ENCODE peak calls at places on chromosomes 11 and 22, in four cellular contexts. N is transverse colon, W is mucosa of descending colon, U is brain microvascular endothelial cell. Q is an unnamed sample.

GRCh38 chr11:34346551-34346950 is 11.3 kb downstream of the ABTB2 start:
- DNase-seq in N (no peak), W (no peak), U (peak; percentile 72), Q (no peak)

GRCh38 chr22:32352681-32353080 is 5.0 kb upstream of the RFPL3 start:
- DNase-seq in N (no peak), W (no peak), U (no peak), Q (no peak)

GRCh38 chr11:67438121-67438902 is 830 bp upstream of the PTPRCAP start:
- DNase-seq in N (peak; percentile 76), W (peak; percentile 89), U (no peak), Q (peak; percentile 94)

GRCh38 chr22:30867746-30868662 is 100.6 kb downstream of the MORC2 start:
- DNase-seq in N (peak; percentile 3), W (peak; percentile 21), U (no peak), Q (peak; percentile 43)

GRCh38 chr22:40215266-40215665 is 37.5 kb downstream of the TNRC6B start:
- DNase-seq in N (no peak), W (no peak), U (no peak), Q (no peak)

GRCh38 chr11:89436071-89436470 is 55.1 kb downstream of the NOX4 start:
- DNase-seq in N (no peak), W (no peak), U (peak; percentile 15), Q (no peak)

GRCh38 chr11:23124996-23125395 is 264.7 kb upstream of the CCDC179 start:
- DNase-seq in N (no peak), W (no peak), U (no peak), Q (no peak)

GRCh38 chr11:15468471-15468870 is 353.7 kb downstream of the INSC start:
- DNase-seq in N (no peak), W (no peak), U (peak; percentile 4), Q (no peak)

GRCh38 chr11:45383229-45383628 is 97.1 kb upstream of the SYT13 start:
- DNase-seq in N (no peak), W (no peak), U (peak; percentile 27), Q (peak; percentile 32)

GRCh38 chr11:95849087-95849825 is 59.0 kb downstream of the CEP57 start:
- DNase-seq in N (peak; percentile 44), W (no peak), U (peak; percentile 79), Q (no peak)

GRCh38 chr11:12624595-12624994 is 49.6 kb upstream of the TEAD1 start:
- DNase-seq in N (no peak), W (no peak), U (no peak), Q (no peak)

GRCh38 chr22:42863349-42863911 is 6.4 kb upstream of the ARFGAP3 start:
- DNase-seq in N (no peak), W (no peak), U (peak; percentile 84), Q (no peak)

GRCh38 chr11:1670928-1671371 is 26.0 kb upstream of the KRTAP5-6 start:
- DNase-seq in N (no peak), W (no peak), U (no peak), Q (no peak)

GRCh38 chr11:25910090-25910489 is 421.8 kb upstream of the ANO3 start:
- DNase-seq in N (no peak), W (no peak), U (no peak), Q (no peak)

GRCh38 chr22:47308886-47309285 is 546.4 kb downstream of the TBC1D22A start:
- DNase-seq in N (no peak), W (no peak), U (no peak), Q (no peak)

GRCh38 chr22:46626911-46627805 is 7.0 kb downstream of the GRAMD4 start:
- DNase-seq in N (no peak), W (no peak), U (no peak), Q (no peak)

GRCh38 chr11:81869337-81870065 is 864.2 kb downstream of the FAM181B start:
- DNase-seq in N (peak; percentile 59), W (no peak), U (peak; percentile 24), Q (peak; percentile 76)

GRCh38 chr11:40273192-40273732 is 1186.2 kb downstream of the LRRC4C start:
- DNase-seq in N (no peak), W (no peak), U (no peak), Q (no peak)

GRCh38 chr11:100808904-100809491 is 121.9 kb downstream of the ARHGAP42 start:
- DNase-seq in N (no peak), W (no peak), U (peak; percentile 79), Q (no peak)

GRCh38 chr11:77672276-77672675 is 34.7 kb upstream of the CLNS1A start:
- DNase-seq in N (peak; percentile 61), W (no peak), U (peak; percentile 82), Q (no peak)

GRCh38 chr11:11244470-11245080 is 108.5 kb downstream of the CSNK2A3 start:
- DNase-seq in N (no peak), W (no peak), U (no peak), Q (no peak)

GRCh38 chr11:71138737-71139425 is 113.5 kb downstream of the SHANK2 start:
- DNase-seq in N (no peak), W (no peak), U (no peak), Q (peak; percentile 34)

GRCh38 chr11:72333657-72334056 is 89.7 kb upstream of the PHOX2A start:
- DNase-seq in N (no peak), W (no peak), U (no peak), Q (no peak)

GRCh38 chr11:9574806-9575530 is 1.5 kb downstream of the WEE1 start:
- DNase-seq in N (peak; percentile 74), W (peak; percentile 65), U (peak; percentile 83), Q (no peak)

GRCh38 chr11:126084608-126084912 is 21.9 kb upstream of the CDON start:
- DNase-seq in N (no peak), W (no peak), U (no peak), Q (no peak)

GRCh38 chr11:58622344-58622743 is at the start of gene CNTF:
- DNase-seq in N (no peak), W (no peak), U (peak; percentile 32), Q (no peak)

GRCh38 chr11:96361778-96362177 is 18.8 kb upstream of the MAML2 start:
- DNase-seq in N (no peak), W (no peak), U (peak; percentile 64), Q (no peak)

GRCh38 chr11:63240791-63241379 is 2.5 kb downstream of the SLC22A25 start:
- DNase-seq in N (no peak), W (no peak), U (no peak), Q (no peak)

GRCh38 chr11:4704054-4704789 is at the start of gene MMP26:
- DNase-seq in N (no peak), W (no peak), U (no peak), Q (no peak)

GRCh38 chr11:15276616-15277015 is 161.9 kb downstream of the INSC start:
- DNase-seq in N (no peak), W (no peak), U (no peak), Q (no peak)

GRCh38 chr22:47063071-47063509 is 300.6 kb downstream of the TBC1D22A start:
- DNase-seq in N (peak; percentile 4), W (no peak), U (no peak), Q (peak; percentile 54)

GRCh38 chr22:24525416-24526037 is 29.4 kb downstream of the GUCD1 start:
- DNase-seq in N (peak; percentile 82), W (peak; percentile 75), U (peak; percentile 74), Q (peak; percentile 92)

GRCh38 chr11:118129475-118130196 is 23.0 kb downstream of the SCN4B start:
- DNase-seq in N (no peak), W (no peak), U (no peak), Q (no peak)

GRCh38 chr11:13883042-13883441 is 79.5 kb upstream of the SPON1 start:
- DNase-seq in N (peak; percentile 25), W (no peak), U (no peak), Q (no peak)

GRCh38 chr22:49297286-49297870 is 530.3 kb downstream of the BRD1 start:
- DNase-seq in N (no peak), W (no peak), U (no peak), Q (peak; percentile 46)

GRCh38 chr22:50530857-50531545 is 1.2 kb upstream of the TYMP start:
- DNase-seq in N (peak; percentile 93), W (peak; percentile 97), U (peak; percentile 60), Q (peak; percentile 98)